ENCODE peak calls at places on chromosome 7, in eight cellular contexts. X, O, Z, C, T, M, Q and P are unnamed samples.

GRCh38 chr7:82542665-82543064 is 99.1 kb upstream of the CACNA2D1 start:
- DNase-seq in Q (no peak), X (no peak), M (no peak), O (no peak), T (no peak), Z (no peak), C (no peak), P (no peak)

GRCh38 chr7:50856821-50857220 is 74.1 kb upstream of the GRB10 start:
- DNase-seq in X (no peak), C (no peak), Q (no peak), M (no peak), T (no peak), Z (peak), O (no peak), P (no peak)

GRCh38 chr7:41628926-41629325 is 74.0 kb downstream of the INHBA start:
- DNase-seq in Z (no peak), T (no peak), Q (no peak), C (no peak), O (no peak), M (no peak), X (no peak), P (no peak)

GRCh38 chr7:20539201-20539600 is 76.3 kb upstream of the ABCB5 start:
- DNase-seq in C (no peak), X (no peak), O (no peak), T (peak), Z (no peak), Q (no peak), M (no peak), P (peak)

GRCh38 chr7:138338361-138338760 is 121.7 kb upstream of the TRIM24 start:
- DNase-seq in T (no peak), Q (peak), M (peak), C (no peak), X (peak), O (no peak), Z (peak), P (no peak)

GRCh38 chr7:85664341-85664740 is 477.5 kb upstream of the SEMA3D start:
- DNase-seq in X (no peak), Q (no peak), T (no peak), C (no peak), O (no peak), M (no peak), Z (no peak), P (no peak)

GRCh38 chr7:94301024-94301588 is 93.6 kb upstream of the COL1A2 start:
- DNase-seq in T (peak), O (peak), C (no peak), X (peak), M (peak), Z (peak), Q (peak), P (peak)

GRCh38 chr7:92698237-92698841 is 108.1 kb upstream of the FAM133B start:
- DNase-seq in O (peak), T (peak), X (peak), Q (peak), M (no peak), C (no peak), Z (peak), P (no peak)

GRCh38 chr7:130695840-130696239 is 9.5 kb upstream of the TSGA13 start:
- DNase-seq in X (no peak), M (no peak), Z (no peak), T (peak), C (peak), O (no peak), Q (no peak), P (peak)

GRCh38 chr7:36070230-36070629 is 82.8 kb upstream of the EEPD1 start:
- DNase-seq in T (no peak), O (no peak), Q (no peak), Z (no peak), M (no peak), X (no peak), C (no peak), P (no peak)

GRCh38 chr7:53521638-53522184 is 486.3 kb downstream of the POM121L12 start:
- DNase-seq in Z (no peak), M (no peak), X (no peak), C (no peak), T (no peak), Q (no peak), O (no peak), P (no peak)

GRCh38 chr7:120725376-120726039 is 132.4 kb downstream of the TSPAN12 start:
- DNase-seq in Q (no peak), C (peak), M (no peak), Z (no peak), O (peak), X (no peak), T (peak), P (no peak)

DNA sequence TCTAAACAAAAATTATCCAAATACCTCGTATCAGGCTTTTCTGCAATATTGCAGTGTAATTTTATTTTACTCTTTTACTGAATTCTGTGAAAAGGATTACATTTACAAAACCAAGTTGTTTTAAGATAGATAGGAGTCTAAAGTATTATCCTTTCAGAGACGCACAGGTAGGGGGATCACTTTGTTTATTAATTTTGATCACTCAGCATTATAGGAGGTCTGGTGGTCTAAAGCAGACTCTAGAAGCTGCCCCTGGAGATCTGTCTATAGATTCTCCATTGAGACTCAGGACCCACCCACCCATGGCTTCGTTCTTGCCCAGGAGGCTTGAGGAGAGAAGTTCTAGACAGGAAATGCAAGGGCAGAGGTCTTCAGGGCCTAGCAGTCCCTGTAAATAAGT is 223.4 kb upstream of the YAE1 start:
- DNase-seq in O (no peak), M (no peak), T (no peak), C (no peak), Q (no peak), X (no peak), Z (no peak), P (no peak)
- H3K4me3 ChIP-seq in O (no peak), M (no peak), T (no peak), C (no peak), Q (no peak), X (no peak), Z (no peak), P (no peak)

DNA sequence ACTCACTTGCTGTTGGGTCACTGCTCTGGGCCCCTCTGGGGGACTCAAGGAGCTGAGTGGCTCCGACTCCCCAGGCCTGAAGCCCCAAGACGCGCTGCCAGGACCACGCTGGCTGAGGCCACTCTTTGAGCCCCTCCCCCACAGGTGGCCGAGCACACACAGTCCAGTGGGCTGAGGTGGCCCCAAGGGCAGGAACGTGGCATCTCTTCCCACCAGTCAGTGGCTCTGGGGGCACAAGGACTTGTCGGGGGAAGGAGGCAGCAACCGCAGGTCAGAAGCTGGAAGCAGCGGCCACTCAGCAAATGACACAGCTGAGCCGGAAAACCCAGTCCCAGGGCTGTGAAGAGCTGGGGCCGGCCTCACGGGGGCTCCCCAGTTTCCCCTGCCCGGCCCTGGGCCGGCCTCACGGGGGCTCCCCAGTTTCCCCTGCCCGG is 24.1 kb downstream of the GRIFIN start:
- DNase-seq in T (no peak), X (no peak), M (no peak), C (no peak), O (no peak), Z (no peak), Q (no peak), P (peak)
- H3K4me3 ChIP-seq in T (peak), X (no peak), M (peak), C (no peak), O (no peak), Z (peak), Q (no peak), P (no peak)

GRCh38 chr7:100546129-100546867 is 7.3 kb downstream of the AGFG2 start:
- DNase-seq in M (no peak), Q (no peak), O (no peak), C (peak), T (peak), Z (peak), X (no peak), P (no peak)
- H3K4me3 ChIP-seq in M (no peak), Q (no peak), O (no peak), C (peak), T (peak), Z (no peak), X (no peak), P (no peak)

GRCh38 chr7:90706067-90706716 is 110.1 kb downstream of the CDK14 start:
- DNase-seq in M (no peak), O (no peak), T (no peak), C (no peak), Z (no peak), X (no peak), Q (no peak), P (no peak)

GRCh38 chr7:90705391-90706066 is 109.4 kb downstream of the CDK14 start:
- DNase-seq in Q (no peak), C (no peak), X (no peak), Z (no peak), O (no peak), M (no peak), T (no peak), P (no peak)

GRCh38 chr7:90710466-90710850 is 114.3 kb downstream of the CDK14 start:
- DNase-seq in C (no peak), T (no peak), X (no peak), Z (no peak), Q (no peak), O (no peak), M (no peak), P (no peak)

GRCh38 chr7:90709501-90710465 is 113.7 kb downstream of the CDK14 start:
- DNase-seq in Q (peak), M (no peak), Z (peak), X (no peak), T (no peak), O (no peak), C (peak), P (no peak)

DNA sequence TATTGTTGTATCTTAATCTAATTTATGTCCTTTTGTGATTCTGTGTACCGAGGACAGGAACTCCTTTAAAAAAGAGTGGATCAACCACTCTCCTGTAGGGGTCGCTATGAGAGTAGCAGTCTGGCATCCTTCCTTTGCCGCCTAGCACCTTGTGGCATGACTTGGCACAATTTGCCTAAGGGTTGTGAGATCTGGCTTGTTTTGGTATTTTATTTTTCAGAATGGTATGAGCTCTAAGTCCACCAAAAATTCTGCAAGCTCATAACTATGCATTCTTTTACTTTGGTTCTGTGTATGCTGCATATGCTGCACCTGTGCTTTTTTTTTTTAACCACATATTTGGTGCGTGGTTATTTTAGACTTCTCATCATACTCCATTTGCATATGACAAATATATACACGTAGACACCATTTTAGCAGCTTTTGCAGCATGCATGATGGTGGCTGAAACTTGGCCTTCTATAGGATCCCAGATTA is 112.8 kb downstream of the CDK14 start:
- DNase-seq in C (peak), M (no peak), Q (no peak), Z (peak), X (peak), T (peak), O (no peak), P (peak)
- H3K4me3 ChIP-seq in C (peak), M (no peak), Q (no peak), Z (no peak), X (no peak), T (no peak), O (no peak), P (no peak)

GRCh38 chr7:98249106-98249505 is 2.9 kb downstream of the TECPR1 start:
- DNase-seq in Q (no peak), O (no peak), Z (no peak), M (no peak), T (no peak), X (no peak), C (no peak), P (peak)

GRCh38 chr7:98251844-98252639 is at the start of gene TECPR1:
- DNase-seq in T (peak), M (peak), X (peak), Z (peak), C (peak), O (peak), Q (peak), P (peak)

GRCh38 chr7:98251251-98251843 is 685 bp downstream of the TECPR1 start:
- DNase-seq in T (no peak), O (peak), C (peak), Z (peak), Q (peak), M (peak), X (no peak), P (no peak)

GRCh38 chr7:98252655-98253054 is 623 bp upstream of the TECPR1 start:
- DNase-seq in X (no peak), T (no peak), C (no peak), M (no peak), Q (no peak), Z (no peak), O (no peak), P (no peak)

GRCh38 chr7:98250789-98251188 is 1.2 kb downstream of the TECPR1 start:
- DNase-seq in O (no peak), X (no peak), C (peak), Q (no peak), Z (no peak), T (no peak), M (no peak), P (peak)
- H3K4me3 ChIP-seq in O (no peak), X (no peak), C (peak), Q (no peak), Z (peak), T (no peak), M (peak), P (no peak)

GRCh38 chr7:144489504-144489903 is 86.0 kb upstream of the NOBOX start:
- DNase-seq in Q (no peak), T (no peak), Z (no peak), M (no peak), C (no peak), O (no peak), X (no peak), P (no peak)
- H3K4me3 ChIP-seq in Q (no peak), T (no peak), Z (no peak), M (no peak), C (no peak), O (no peak), X (no peak), P (no peak)

GRCh38 chr7:112986256-112987031 is 100.2 kb downstream of the GPR85 start:
- DNase-seq in C (no peak), M (no peak), O (no peak), T (no peak), Z (no peak), X (no peak), Q (no peak), P (no peak)
- H3K4me3 ChIP-seq in C (no peak), M (no peak), O (no peak), T (no peak), Z (no peak), X (no peak), Q (no peak), P (no peak)

DNA sequence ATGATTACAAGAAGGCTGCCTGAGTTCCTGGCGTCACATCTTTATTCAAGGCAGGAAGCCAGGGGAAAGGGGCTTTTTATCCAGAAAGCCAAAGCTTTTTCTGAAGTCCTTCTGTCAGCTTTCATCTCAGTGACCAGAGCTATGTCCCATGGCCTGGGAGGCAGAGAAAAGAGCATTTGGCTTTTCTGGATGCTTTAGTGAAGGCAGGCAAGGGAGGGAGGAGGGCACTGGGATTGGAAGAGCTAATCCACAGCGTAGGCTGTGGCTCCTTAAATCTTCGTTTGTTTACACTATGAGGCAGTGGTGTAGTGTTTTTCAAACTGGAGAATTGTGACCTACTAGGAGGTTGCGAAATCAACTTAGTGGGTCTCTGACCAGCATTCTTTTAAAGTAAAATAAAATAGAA is 14.3 kb downstream of the CRYGN start:
- DNase-seq in O (peak), X (no peak), T (peak), Q (no peak), C (no peak), M (no peak), Z (no peak), P (peak)
- H3K4me3 ChIP-seq in O (no peak), X (no peak), T (no peak), Q (no peak), C (no peak), M (no peak), Z (no peak), P (no peak)

GRCh38 chr7:105489409-105489808 is 32.7 kb downstream of the PUS7 start:
- DNase-seq in C (no peak), M (no peak), T (no peak), Z (no peak), O (no peak), Q (no peak), X (no peak), P (no peak)

GRCh38 chr7:105496501-105496900 is 25.6 kb downstream of the PUS7 start:
- DNase-seq in C (no peak), Q (no peak), O (peak), X (no peak), Z (no peak), M (no peak), T (no peak), P (no peak)

GRCh38 chr7:105493928-105494325 is 28.1 kb downstream of the PUS7 start:
- DNase-seq in Q (no peak), T (peak), C (no peak), X (no peak), Z (peak), M (no peak), O (peak), P (no peak)

GRCh38 chr7:105497016-105497415 is 25.1 kb downstream of the PUS7 start:
- DNase-seq in T (no peak), O (no peak), M (no peak), Z (no peak), Q (no peak), X (no peak), C (no peak), P (no peak)

DNA sequence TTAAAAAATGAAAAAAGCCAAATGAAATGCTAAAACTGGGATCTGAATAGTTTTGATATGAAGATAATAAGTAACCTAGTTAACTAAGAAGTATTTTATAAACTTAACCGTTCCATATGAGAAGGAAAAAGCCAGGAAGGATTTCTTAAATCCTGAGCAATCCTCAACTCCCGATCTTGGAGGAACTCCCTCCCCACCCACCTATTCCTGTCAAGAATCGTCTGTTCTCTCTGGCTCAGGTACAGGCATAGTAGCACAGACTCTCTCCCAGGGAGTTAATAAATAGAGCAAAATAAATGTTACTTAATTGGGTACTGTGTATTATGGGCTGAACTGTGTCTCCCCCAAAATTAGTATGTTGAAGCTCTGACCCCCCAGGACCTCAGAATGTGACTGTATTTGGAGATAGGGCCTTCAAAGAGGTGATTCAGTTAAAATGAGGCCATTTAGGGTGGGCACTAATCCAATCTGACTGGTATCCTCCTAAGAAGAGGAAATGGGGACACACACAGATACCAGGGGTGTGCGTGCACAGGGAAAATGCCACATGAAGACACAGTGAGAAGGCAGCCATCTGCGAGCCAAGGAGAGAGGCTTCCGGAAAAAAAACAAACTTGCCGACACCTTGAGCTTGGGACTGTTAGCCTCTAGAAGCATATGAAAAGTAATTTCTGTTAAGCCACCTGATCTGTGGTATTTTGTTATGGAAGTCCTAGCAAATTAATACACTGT is 28.7 kb downstream of the PUS7 start:
- DNase-seq in X (no peak), Z (no peak), T (no peak), Q (no peak), C (no peak), M (no peak), O (no peak), P (no peak)
- H3K4me3 ChIP-seq in X (no peak), Z (peak), T (no peak), Q (no peak), C (no peak), M (no peak), O (no peak), P (no peak)